ENCODE peak calls at places on chromosome 12, in five cellular contexts. One of them, this sample, is unnamed.

GRCh38 chr12:3000548-3001275 is 41.5 kb downstream of the TEAD4 start:
- ATAC-seq in body of pancreas: no peak
- ATAC-seq in HCT116: peak; percentile 58
- ATAC-seq in gastrocnemius medialis: no peak
- ATAC-seq in upper lobe of left lung: no peak
- ATAC-seq in this sample: no peak

GRCh38 chr12:108616941-108617858 is 16.5 kb downstream of the SELPLG start:
- ATAC-seq in body of pancreas: no peak
- ATAC-seq in upper lobe of left lung: peak; percentile 11
- ATAC-seq in gastrocnemius medialis: no peak
- ATAC-seq in HCT116: no peak
- ATAC-seq in this sample: no peak

GRCh38 chr12:47155457-47156166 is 75.9 kb upstream of the AMIGO2 start:
- ATAC-seq in upper lobe of left lung: no peak
- ATAC-seq in body of pancreas: peak; percentile 75
- ATAC-seq in gastrocnemius medialis: no peak
- ATAC-seq in HCT116: no peak
- ATAC-seq in this sample: no peak

GRCh38 chr12:132176920-132177551 is 32.8 kb downstream of the NOC4L start:
- ATAC-seq in upper lobe of left lung: no peak
- ATAC-seq in HCT116: no peak
- ATAC-seq in body of pancreas: no peak
- ATAC-seq in gastrocnemius medialis: no peak
- ATAC-seq in this sample: no peak

GRCh38 chr12:96170328-96170727 is 23.8 kb upstream of the ELK3 start:
- ATAC-seq in gastrocnemius medialis: no peak
- ATAC-seq in body of pancreas: no peak
- ATAC-seq in upper lobe of left lung: no peak
- ATAC-seq in HCT116: no peak
- ATAC-seq in this sample: no peak

GRCh38 chr12:104733717-104734175 is 224.3 kb downstream of the SLC41A2 start:
- ATAC-seq in HCT116: peak; percentile 79
- ATAC-seq in upper lobe of left lung: no peak
- ATAC-seq in gastrocnemius medialis: no peak
- ATAC-seq in body of pancreas: no peak
- ATAC-seq in this sample: no peak

GRCh38 chr12:84804691-84805473 is 107.7 kb downstream of the SLC6A15 start:
- ATAC-seq in gastrocnemius medialis: no peak
- ATAC-seq in HCT116: no peak
- ATAC-seq in upper lobe of left lung: no peak
- ATAC-seq in body of pancreas: no peak
- ATAC-seq in this sample: no peak

GRCh38 chr12:25058619-25059018 is 109.7 kb upstream of the BCAT1 start:
- ATAC-seq in HCT116: no peak
- ATAC-seq in body of pancreas: no peak
- ATAC-seq in gastrocnemius medialis: no peak
- ATAC-seq in upper lobe of left lung: no peak
- ATAC-seq in this sample: no peak

GRCh38 chr12:94725375-94726168 is 75.2 kb upstream of the TMCC3 start:
- ATAC-seq in gastrocnemius medialis: no peak
- ATAC-seq in body of pancreas: no peak
- ATAC-seq in HCT116: peak; percentile 89
- ATAC-seq in upper lobe of left lung: no peak
- ATAC-seq in this sample: no peak

GRCh38 chr12:2076196-2076570 is 23.4 kb downstream of the CACNA1C start:
- ATAC-seq in gastrocnemius medialis: no peak
- ATAC-seq in body of pancreas: no peak
- ATAC-seq in upper lobe of left lung: no peak
- ATAC-seq in HCT116: no peak
- ATAC-seq in this sample: no peak

GRCh38 chr12:94987806-94988205 is 15.7 kb downstream of the NDUFA12 start:
- ATAC-seq in HCT116: no peak
- ATAC-seq in upper lobe of left lung: no peak
- ATAC-seq in gastrocnemius medialis: no peak
- ATAC-seq in body of pancreas: no peak
- ATAC-seq in this sample: no peak

GRCh38 chr12:28998662-28999120 is 150.4 kb upstream of the FAR2 start:
- ATAC-seq in body of pancreas: no peak
- ATAC-seq in HCT116: peak; percentile 69
- ATAC-seq in gastrocnemius medialis: no peak
- ATAC-seq in upper lobe of left lung: no peak
- ATAC-seq in this sample: no peak

GRCh38 chr12:50699940-50700339 is 64.0 kb upstream of the ATF1 start:
- ATAC-seq in body of pancreas: no peak
- ATAC-seq in gastrocnemius medialis: no peak
- ATAC-seq in upper lobe of left lung: no peak
- ATAC-seq in HCT116: no peak
- ATAC-seq in this sample: no peak

GRCh38 chr12:106226884-106227640 is 20.8 kb downstream of the CKAP4 start:
- ATAC-seq in gastrocnemius medialis: peak; percentile 76
- ATAC-seq in HCT116: peak; percentile 52
- ATAC-seq in body of pancreas: peak; percentile 58
- ATAC-seq in upper lobe of left lung: peak; percentile 64
- ATAC-seq in this sample: no peak

GRCh38 chr12:76260390-76260748 is 87.8 kb downstream of the BBS10 start:
- ATAC-seq in HCT116: no peak
- ATAC-seq in gastrocnemius medialis: peak; percentile 76
- ATAC-seq in body of pancreas: no peak
- ATAC-seq in upper lobe of left lung: no peak
- ATAC-seq in this sample: no peak

GRCh38 chr12:128786741-128787391 is 36.9 kb downstream of the SLC15A4 start:
- ATAC-seq in body of pancreas: no peak
- ATAC-seq in HCT116: no peak
- ATAC-seq in upper lobe of left lung: no peak
- ATAC-seq in gastrocnemius medialis: no peak
- ATAC-seq in this sample: no peak

GRCh38 chr12:93638095-93638494 is 39.1 kb upstream of the CRADD start:
- ATAC-seq in HCT116: no peak
- ATAC-seq in body of pancreas: no peak
- ATAC-seq in upper lobe of left lung: no peak
- ATAC-seq in gastrocnemius medialis: peak; percentile 33
- ATAC-seq in this sample: no peak
- H3K27ac ChIP-seq in HCT116: no peak overlapping the region
- H3K27ac ChIP-seq in body of pancreas: no peak overlapping the region
- H3K27ac ChIP-seq in upper lobe of left lung: no peak overlapping the region
- H3K27ac ChIP-seq in gastrocnemius medialis: no peak overlapping the region
- H3K27ac ChIP-seq in this sample: no peak overlapping the region

DNA sequence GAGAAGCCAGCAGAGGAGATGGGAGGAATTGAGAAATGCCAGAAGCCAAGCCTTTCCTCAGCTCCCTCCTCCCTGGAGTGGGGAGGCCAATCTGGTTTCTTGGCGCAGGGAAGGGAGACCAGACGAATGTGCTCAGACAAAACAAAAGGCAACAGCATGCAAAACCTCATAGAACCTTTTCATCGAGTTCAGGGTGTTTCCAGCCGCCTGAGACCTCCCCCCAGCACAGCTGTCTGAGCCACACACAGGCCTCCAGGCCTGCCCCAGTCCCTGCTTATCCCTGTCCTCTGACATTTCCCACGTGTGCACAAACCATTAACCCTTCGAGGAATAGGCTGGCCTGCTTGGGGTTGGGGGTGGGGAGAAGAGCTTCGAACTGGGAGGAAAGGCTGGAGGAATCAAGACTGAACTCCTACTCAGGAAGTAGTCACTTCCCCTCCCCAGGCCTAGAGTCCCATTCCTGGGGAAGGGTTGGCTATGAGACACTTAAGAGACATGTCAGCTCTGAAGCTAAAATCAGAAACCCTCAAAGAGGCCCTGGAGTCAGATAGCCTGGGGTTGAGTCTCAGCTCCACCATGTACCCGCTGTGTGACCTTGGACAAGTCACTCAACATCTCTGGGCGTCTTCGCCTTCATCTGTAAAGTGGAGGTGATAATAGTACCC is 10.7 kb downstream of the TBX3 start:
- ATAC-seq in upper lobe of left lung: peak; percentile 67
- ATAC-seq in HCT116: no peak
- ATAC-seq in body of pancreas: peak; percentile 52
- ATAC-seq in gastrocnemius medialis: peak; percentile 19
- ATAC-seq in this sample: no peak
- TF ChIP-seq POLR2A in upper lobe of left lung: peak; percentile 30
- TF ChIP-seq POLR2A in HCT116: no peak
- TF ChIP-seq POLR2A in body of pancreas: no peak
- TF ChIP-seq POLR2A in gastrocnemius medialis: no peak
- TF ChIP-seq POLR2A in this sample: no peak

GRCh38 chr12:112515868-112516267 is 97.1 kb downstream of the PTPN11 start:
- ATAC-seq in upper lobe of left lung: no peak
- ATAC-seq in HCT116: no peak
- ATAC-seq in gastrocnemius medialis: no peak
- ATAC-seq in body of pancreas: no peak
- ATAC-seq in this sample: no peak
- H3K27ac ChIP-seq in upper lobe of left lung: no peak overlapping the region
- H3K27ac ChIP-seq in HCT116: no peak overlapping the region
- H3K27ac ChIP-seq in gastrocnemius medialis: no peak overlapping the region
- H3K27ac ChIP-seq in body of pancreas: no peak overlapping the region
- H3K27ac ChIP-seq in this sample: no peak overlapping the region

GRCh38 chr12:30754383-30754749 is 385 bp downstream of the CAPRIN2 start:
- ATAC-seq in gastrocnemius medialis: peak; percentile 22
- ATAC-seq in HCT116: peak; percentile 52
- ATAC-seq in upper lobe of left lung: peak; percentile 25
- ATAC-seq in body of pancreas: no peak
- ATAC-seq in this sample: no peak

GRCh38 chr12:30753233-30753632 is 1.5 kb downstream of the CAPRIN2 start:
- ATAC-seq in upper lobe of left lung: no peak
- ATAC-seq in gastrocnemius medialis: no peak
- ATAC-seq in HCT116: no peak
- ATAC-seq in body of pancreas: no peak
- ATAC-seq in this sample: no peak

GRCh38 chr12:30754750-30755394 is at the start of gene CAPRIN2:
- ATAC-seq in body of pancreas: peak; percentile 95
- ATAC-seq in HCT116: peak; percentile 91
- ATAC-seq in upper lobe of left lung: peak; percentile 99
- ATAC-seq in gastrocnemius medialis: peak; percentile 96
- ATAC-seq in this sample: peak; percentile 99

GRCh38 chr12:30755395-30755762 is 628 bp upstream of the CAPRIN2 start:
- ATAC-seq in HCT116: no peak
- ATAC-seq in upper lobe of left lung: no peak
- ATAC-seq in body of pancreas: no peak
- ATAC-seq in gastrocnemius medialis: no peak
- ATAC-seq in this sample: no peak

DNA sequence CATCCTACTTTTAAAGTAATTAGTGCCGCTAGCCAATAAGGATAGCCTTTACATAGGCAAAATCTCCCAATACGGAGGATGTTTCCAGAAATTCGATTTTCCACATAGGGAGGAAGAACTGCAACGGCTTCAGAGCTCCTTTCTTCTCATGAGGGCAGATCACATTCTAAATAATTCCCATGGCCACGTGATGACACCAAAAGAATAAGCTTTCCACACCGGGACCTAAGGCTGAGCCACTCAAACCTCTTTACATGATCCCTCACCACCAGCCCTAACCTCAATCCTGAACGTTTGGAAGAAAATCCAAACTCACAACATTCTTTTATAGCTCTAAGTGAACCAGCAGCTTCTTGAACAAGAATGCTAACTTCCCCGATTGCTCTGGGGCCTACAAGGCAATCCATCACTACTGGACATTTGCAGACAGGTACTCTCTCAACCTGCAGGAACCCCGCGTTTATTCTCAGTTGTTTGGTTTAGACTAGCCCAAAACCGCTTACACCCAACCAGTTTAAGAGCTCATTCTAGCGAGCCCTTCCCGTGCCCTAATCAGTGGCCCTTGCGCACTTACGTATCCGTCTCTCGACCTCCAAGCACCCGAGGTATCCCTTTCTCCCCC is 879 bp downstream of the CAPRIN2 start:
- ATAC-seq in body of pancreas: no peak
- ATAC-seq in gastrocnemius medialis: peak; percentile 8
- ATAC-seq in HCT116: no peak
- ATAC-seq in upper lobe of left lung: no peak
- ATAC-seq in this sample: no peak
- TF ChIP-seq POLR2A in body of pancreas: no peak
- TF ChIP-seq POLR2A in gastrocnemius medialis: no peak
- TF ChIP-seq POLR2A in HCT116: no peak
- TF ChIP-seq POLR2A in upper lobe of left lung: no peak
- TF ChIP-seq POLR2A in this sample: no peak

GRCh38 chr12:43653289-43653915 is 101.4 kb upstream of the ADAMTS20 start:
- ATAC-seq in HCT116: no peak
- ATAC-seq in upper lobe of left lung: no peak
- ATAC-seq in body of pancreas: no peak
- ATAC-seq in gastrocnemius medialis: no peak
- ATAC-seq in this sample: no peak

GRCh38 chr12:43653917-43654316 is 101.9 kb upstream of the ADAMTS20 start:
- ATAC-seq in HCT116: no peak
- ATAC-seq in body of pancreas: no peak
- ATAC-seq in upper lobe of left lung: no peak
- ATAC-seq in gastrocnemius medialis: no peak
- ATAC-seq in this sample: no peak

DNA sequence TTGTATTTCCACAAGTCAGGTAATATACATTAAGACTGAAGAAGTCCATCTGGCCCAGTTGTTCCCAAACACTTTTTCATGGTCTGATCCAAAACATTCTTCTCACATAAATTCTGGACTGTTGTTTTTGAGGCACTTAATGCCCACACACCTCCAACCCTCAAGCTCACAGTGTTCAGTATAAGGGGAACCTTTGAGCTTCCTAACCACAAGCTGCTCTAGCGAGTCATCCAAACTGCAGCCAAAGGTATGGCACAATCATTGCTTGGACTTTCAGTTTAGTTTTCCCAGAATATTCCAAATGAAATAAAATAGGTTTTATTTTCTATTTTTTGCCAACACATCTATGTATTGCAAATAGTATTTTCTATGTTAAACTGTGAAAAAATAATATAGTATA is 103.0 kb downstream of the PUS7L start:
- ATAC-seq in upper lobe of left lung: no peak
- ATAC-seq in body of pancreas: no peak
- ATAC-seq in HCT116: no peak
- ATAC-seq in gastrocnemius medialis: no peak
- ATAC-seq in this sample: no peak
- H3K27ac ChIP-seq in upper lobe of left lung: no peak overlapping the region
- H3K27ac ChIP-seq in body of pancreas: no peak overlapping the region
- H3K27ac ChIP-seq in HCT116: no peak overlapping the region
- H3K27ac ChIP-seq in gastrocnemius medialis: no peak overlapping the region
- H3K27ac ChIP-seq in this sample: no peak overlapping the region

GRCh38 chr12:67728296-67728666 is 79.7 kb downstream of the DYRK2 start:
- ATAC-seq in body of pancreas: peak; percentile 77
- ATAC-seq in HCT116: no peak
- ATAC-seq in upper lobe of left lung: no peak
- ATAC-seq in gastrocnemius medialis: no peak
- ATAC-seq in this sample: no peak

GRCh38 chr12:67732857-67733256 is 84.3 kb downstream of the DYRK2 start:
- ATAC-seq in HCT116: no peak
- ATAC-seq in upper lobe of left lung: no peak
- ATAC-seq in gastrocnemius medialis: peak; percentile 97
- ATAC-seq in body of pancreas: no peak
- ATAC-seq in this sample: no peak

GRCh38 chr12:67726868-67727267 is 78.3 kb downstream of the DYRK2 start:
- ATAC-seq in body of pancreas: no peak
- ATAC-seq in upper lobe of left lung: no peak
- ATAC-seq in HCT116: no peak
- ATAC-seq in gastrocnemius medialis: no peak
- ATAC-seq in this sample: no peak

GRCh38 chr12:67727652-67728295 is 79.2 kb downstream of the DYRK2 start:
- ATAC-seq in HCT116: no peak
- ATAC-seq in upper lobe of left lung: no peak
- ATAC-seq in gastrocnemius medialis: no peak
- ATAC-seq in body of pancreas: no peak
- ATAC-seq in this sample: no peak
- TF ChIP-seq POLR2A in HCT116: no peak
- TF ChIP-seq POLR2A in upper lobe of left lung: no peak
- TF ChIP-seq POLR2A in gastrocnemius medialis: no peak
- TF ChIP-seq POLR2A in body of pancreas: no peak
- TF ChIP-seq POLR2A in this sample: no peak

GRCh38 chr12:52126605-52127578 is 47.4 kb downstream of the SMIM41 start:
- ATAC-seq in HCT116: no peak
- ATAC-seq in gastrocnemius medialis: peak; percentile 69
- ATAC-seq in body of pancreas: peak; percentile 31
- ATAC-seq in upper lobe of left lung: peak; percentile 86
- ATAC-seq in this sample: peak; percentile 64
- H3K27ac ChIP-seq in HCT116: no peak overlapping the region
- H3K27ac ChIP-seq in gastrocnemius medialis: peak overlapping the region; percentile 57
- H3K27ac ChIP-seq in body of pancreas: peak overlapping the region; percentile 14
- H3K27ac ChIP-seq in upper lobe of left lung: peak overlapping the region; percentile 81
- H3K27ac ChIP-seq in this sample: peak overlapping the region; percentile 51